ENCODE peak calls at places on chromosomes 11 and 22, in six cellular contexts. F is H9, G is IMR-90, N is H1, E is mesenchymal stem cell, A is trophoblast cell. P is an unnamed sample.

GRCh38 chr22:46447906-46448669 is 89.3 kb downstream of the CELSR1 start:
- DNase-seq in N (no peak), E (no peak), F (no peak), G (no peak), A (no peak), P (no peak)

GRCh38 chr22:44634426-44635321 is 67.3 kb upstream of the PRR5 start:
- DNase-seq in A (no peak), G (no peak), F (no peak), N (no peak), E (no peak), P (no peak)

GRCh38 chr11:104776501-104777170 is 121.6 kb downstream of the CASP12 start:
- DNase-seq in E (no peak), G (peak), A (peak), N (no peak), F (no peak), P (no peak)

GRCh38 chr11:65301491-65302329 is 13.0 kb upstream of the CDC42EP2 start:
- DNase-seq in F (peak), E (peak), A (peak), N (no peak), G (peak), P (no peak)

GRCh38 chr11:45463541-45463940 is 177.4 kb upstream of the SYT13 start:
- DNase-seq in G (no peak), F (no peak), N (no peak), A (no peak), E (no peak), P (no peak)

GRCh38 chr11:72338741-72339140 is 94.8 kb upstream of the PHOX2A start:
- DNase-seq in E (no peak), F (no peak), G (peak), N (no peak), A (no peak), P (no peak)

GRCh38 chr11:16151138-16151537 is 205.2 kb downstream of the SOX6 start:
- DNase-seq in A (no peak), F (no peak), E (no peak), G (no peak), N (no peak), P (no peak)

GRCh38 chr11:46421257-46421880 is 29.8 kb upstream of the CHRM4 start:
- DNase-seq in F (no peak), A (no peak), N (no peak), E (no peak), G (no peak), P (no peak)

GRCh38 chr11:64436025-64436424 is 77.1 kb downstream of the RPS6KA4 start:
- DNase-seq in A (peak), G (no peak), N (no peak), F (no peak), E (no peak), P (no peak)

GRCh38 chr22:33274214-33274828 is 216.1 kb upstream of the SYN3 start:
- DNase-seq in F (peak), N (peak), A (peak), G (no peak), E (no peak), P (no peak)

GRCh38 chr11:18393581-18394299 is 623 bp upstream of the LDHA start:
- DNase-seq in N (no peak), A (no peak), F (no peak), E (no peak), G (no peak), P (no peak)

GRCh38 chr22:43090130-43090789 is 1.1 kb upstream of the TTLL1 start:
- DNase-seq in A (peak), E (peak), G (peak), F (no peak), N (no peak), P (no peak)

GRCh38 chr11:103529217-103529684 is 420.0 kb downstream of the DYNC2H1 start:
- DNase-seq in A (peak), E (peak), N (no peak), G (peak), F (no peak), P (no peak)

GRCh38 chr22:30649430-30650007 is 13.9 kb downstream of the SLC35E4 start:
- DNase-seq in G (peak), A (peak), F (peak), N (no peak), E (peak), P (no peak)

GRCh38 chr11:313787-314547 is at the start of gene IFITM1:
- DNase-seq in F (no peak), N (no peak), A (peak), E (peak), G (peak), P (no peak)

GRCh38 chr22:46598737-46599424 is 21.3 kb upstream of the GRAMD4 start:
- DNase-seq in N (no peak), G (peak), A (peak), E (peak), F (no peak), P (no peak)

GRCh38 chr11:69368119-69368880 is 74.3 kb downstream of the MYEOV start:
- DNase-seq in N (no peak), G (no peak), E (no peak), A (no peak), F (peak), P (no peak)

GRCh38 chr11:76806608-76807205 is 23.6 kb downstream of the TSKU start:
- DNase-seq in F (no peak), E (no peak), G (no peak), N (no peak), A (no peak), P (no peak)

GRCh38 chr11:111186308-111186967 is 59.1 kb upstream of the POU2AF2 start:
- DNase-seq in F (no peak), G (peak), A (no peak), E (no peak), N (no peak), P (no peak)
- H3K14ac ChIP-seq in F (no peak), G (peak), A (no peak), E (no peak), N (no peak), P (no peak)

GRCh38 chr11:128686745-128687177 is 7.1 kb upstream of the FLI1 start:
- DNase-seq in A (peak), E (peak), F (peak), G (peak), N (no peak), P (no peak)

GRCh38 chr11:128684582-128685382 is 9.1 kb upstream of the FLI1 start:
- DNase-seq in G (no peak), A (no peak), F (peak), N (no peak), E (no peak), P (no peak)

GRCh38 chr11:128685383-128686044 is 8.4 kb upstream of the FLI1 start:
- DNase-seq in A (no peak), G (no peak), E (no peak), F (no peak), N (no peak), P (no peak)

GRCh38 chr11:128687321-128687720 is 6.6 kb upstream of the FLI1 start:
- DNase-seq in F (peak), A (no peak), N (no peak), G (no peak), E (peak), P (no peak)

DNA sequence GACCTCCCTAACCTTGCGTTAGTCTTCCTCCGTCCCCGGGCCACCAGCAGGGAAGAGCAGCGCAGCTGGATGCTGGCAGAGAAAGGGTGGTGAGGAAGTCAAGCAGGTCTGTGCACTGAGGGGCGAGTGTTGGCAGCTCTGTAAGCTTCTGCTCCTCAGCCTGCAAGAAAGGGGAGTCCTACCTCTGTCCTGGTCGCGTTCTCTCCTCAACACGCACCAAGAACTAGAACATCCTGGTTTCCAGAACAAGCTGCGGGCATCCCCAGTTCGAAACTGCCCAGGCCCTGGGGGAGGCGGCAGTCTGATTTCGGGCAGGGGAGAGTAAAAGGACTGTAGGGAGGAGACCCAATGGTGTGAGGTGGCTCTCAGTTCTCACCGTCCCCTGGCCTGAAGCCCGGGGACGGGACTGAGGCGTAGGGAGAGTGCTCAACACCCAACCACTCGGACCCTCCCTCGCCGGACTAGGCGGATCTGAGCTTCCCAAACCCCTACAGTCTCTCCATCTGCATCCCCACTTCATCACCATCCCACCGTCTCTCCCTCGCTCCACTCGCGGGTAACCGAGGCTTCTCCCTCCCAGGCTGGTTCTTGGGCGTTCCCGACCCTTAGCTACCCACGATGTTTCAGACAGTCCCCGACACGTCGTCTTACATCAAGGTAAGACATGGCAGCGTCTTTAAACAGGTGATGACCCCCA is 7.7 kb upstream of the FLI1 start:
- DNase-seq in A (no peak), E (peak), N (no peak), F (peak), G (no peak), P (no peak)
- H3K4me2 ChIP-seq in A (peak), E (no peak), N (peak), F (peak), G (no peak), P (no peak)

DNA sequence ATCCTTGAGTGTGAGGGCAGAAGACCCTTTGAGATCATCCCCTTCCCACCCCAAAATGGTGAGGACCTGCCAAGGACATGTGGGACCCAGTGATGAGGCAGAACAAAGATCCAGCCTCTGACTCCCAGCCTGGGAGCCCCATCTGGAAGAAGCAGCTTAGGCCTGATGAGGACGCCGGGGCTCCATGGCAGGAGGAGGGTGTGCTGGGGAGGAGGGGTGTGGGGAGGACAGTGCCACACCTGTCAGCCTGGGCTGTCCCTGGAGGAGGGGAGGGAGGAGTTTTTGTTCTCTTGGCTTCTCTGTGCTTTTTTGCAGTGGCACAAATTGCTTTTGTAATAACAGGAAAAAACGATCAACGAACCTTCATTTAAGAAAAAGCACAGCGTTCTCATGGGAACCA is 44.4 kb upstream of the DAGLA start:
- DNase-seq in N (no peak), F (no peak), E (no peak), G (no peak), A (no peak), P (no peak)
- H4K91ac ChIP-seq in N (no peak), F (no peak), E (no peak), G (no peak), A (no peak), P (no peak)

GRCh38 chr22:26570864-26571525 is 18.9 kb downstream of the TPST2 start:
- DNase-seq in A (no peak), F (no peak), N (no peak), G (no peak), E (no peak), P (no peak)
- H3K14ac ChIP-seq in A (no peak), F (no peak), N (no peak), G (no peak), E (no peak), P (no peak)

GRCh38 chr11:125176866-125177265 is 12.3 kb downstream of the PKNOX2 start:
- DNase-seq in A (no peak), E (no peak), G (no peak), F (no peak), N (no peak), P (no peak)
- H3K4me2 ChIP-seq in A (no peak), E (no peak), G (no peak), F (no peak), N (no peak), P (no peak)

P was measured in neuronal stem cell.